ENCODE peak calls at places on chromosome 21, in five cellular contexts. M, I, R, D and O are unnamed samples.

GRCh38 chr21:38958940-38959685 is 153.4 kb downstream of the ETS2 start:
- DNase-seq in M (peak), I (no peak), R (no peak), D (peak), O (peak)

GRCh38 chr21:43361493-43362296 is 65.2 kb downstream of the SIK1 start:
- DNase-seq in M (no peak), I (no peak), R (peak), D (no peak), O (no peak)

GRCh38 chr21:18840239-18840638 is 436.7 kb upstream of the TMPRSS15 start:
- DNase-seq in M (no peak), I (peak), R (no peak), D (peak), O (no peak)

GRCh38 chr21:15001773-15002647 is 62.8 kb downstream of the NRIP1 start:
- DNase-seq in M (no peak), I (no peak), R (peak), D (no peak), O (no peak)

GRCh38 chr21:46504681-46505080 is 46.0 kb downstream of the DIP2A start:
- DNase-seq in M (no peak), I (no peak), R (no peak), D (no peak), O (no peak)

GRCh38 chr21:39094847-39095525 is 88.3 kb downstream of the PSMG1 start:
- DNase-seq in M (peak), I (no peak), R (no peak), D (peak), O (peak)

GRCh38 chr21:25062061-25062460 is 545.2 kb downstream of the MRPL39 start:
- DNase-seq in M (no peak), I (no peak), R (no peak), D (no peak), O (no peak)

GRCh38 chr21:39033878-39034589 is 149.2 kb downstream of the PSMG1 start:
- DNase-seq in M (peak), I (no peak), R (no peak), D (no peak), O (no peak)

GRCh38 chr21:21230672-21231071 is 232.5 kb downstream of the NCAM2 start:
- DNase-seq in M (no peak), I (no peak), R (no peak), D (peak), O (no peak)

GRCh38 chr21:34363733-34364132 is at the start of gene KCNE2:
- DNase-seq in M (no peak), I (peak), R (no peak), D (no peak), O (no peak)

GRCh38 chr21:16534408-16535099 is 804.8 kb downstream of the USP25 start:
- DNase-seq in M (no peak), I (no peak), R (no peak), D (no peak), O (peak)

GRCh38 chr21:31442339-31442738 is 98.3 kb upstream of the TIAM1 start:
- DNase-seq in M (no peak), I (no peak), R (no peak), D (no peak), O (no peak)

GRCh38 chr21:34613679-34614442 is 1.1 kb downstream of the RCAN1 start:
- DNase-seq in M (no peak), I (no peak), R (no peak), D (peak), O (no peak)

GRCh38 chr21:46438241-46438640 is 20.4 kb upstream of the DIP2A start:
- DNase-seq in M (no peak), I (no peak), R (no peak), D (no peak), O (no peak)

GRCh38 chr21:19607983-19608668 is 1204.5 kb upstream of the TMPRSS15 start:
- DNase-seq in M (no peak), I (no peak), R (no peak), D (peak), O (no peak)

GRCh38 chr21:16908087-16908486 is 604.8 kb upstream of the CXADR start:
- DNase-seq in M (no peak), I (no peak), R (no peak), D (no peak), O (no peak)

GRCh38 chr21:42764883-42765282 is 111.5 kb downstream of the PDE9A start:
- DNase-seq in M (no peak), I (no peak), R (no peak), D (no peak), O (no peak)

GRCh38 chr21:29360799-29361765 is 62.4 kb downstream of the BACH1 start:
- DNase-seq in M (no peak), I (no peak), R (no peak), D (no peak), O (no peak)

GRCh38 chr21:42466700-42467612 is 29.1 kb downstream of the RSPH1 start:
- DNase-seq in M (peak), I (no peak), R (no peak), D (peak), O (peak)

GRCh38 chr21:42235593-42235992 is 16.7 kb downstream of the ABCG1 start:
- DNase-seq in M (no peak), I (no peak), R (no peak), D (peak), O (no peak)

GRCh38 chr21:42997053-42997452 is 22.7 kb downstream of the PKNOX1 start:
- DNase-seq in M (no peak), I (no peak), R (no peak), D (no peak), O (no peak)

GRCh38 chr21:28754127-28754611 is 238.5 kb downstream of the LTN1 start:
- DNase-seq in M (no peak), I (no peak), R (no peak), D (no peak), O (no peak)

GRCh38 chr21:42883921-42884320 is 4.6 kb upstream of the WDR4 start:
- DNase-seq in M (no peak), I (no peak), R (no peak), D (no peak), O (no peak)

GRCh38 chr21:35743571-35743970 is 316.8 kb downstream of the SETD4 start:
- DNase-seq in M (no peak), I (no peak), R (no peak), D (no peak), O (no peak)

GRCh38 chr21:43312751-43313169 is 114.2 kb downstream of the SIK1 start:
- DNase-seq in M (peak), I (no peak), R (peak), D (no peak), O (no peak)

GRCh38 chr21:41926068-41926806 is 27.6 kb downstream of the C2CD2 start:
- DNase-seq in M (peak), I (no peak), R (peak), D (no peak), O (no peak)

GRCh38 chr21:31470896-31471694 is 127.0 kb upstream of the TIAM1 start:
- DNase-seq in M (no peak), I (no peak), R (no peak), D (no peak), O (no peak)

GRCh38 chr21:41562101-41563000 is 54.4 kb upstream of the TMPRSS2 start:
- DNase-seq in M (no peak), I (no peak), R (no peak), D (no peak), O (no peak)

GRCh38 chr21:34999397-34999941 is 49.6 kb downstream of the RUNX1 start:
- DNase-seq in M (no peak), I (no peak), R (no peak), D (no peak), O (no peak)

GRCh38 chr21:46295177-46295711 is 9.1 kb downstream of the YBEY start:
- DNase-seq in M (peak), I (peak), R (no peak), D (peak), O (no peak)

GRCh38 chr21:45072166-45072962 is 2.0 kb upstream of the ADARB1 start:
- DNase-seq in M (no peak), I (no peak), R (no peak), D (no peak), O (no peak)

GRCh38 chr21:45069711-45070110 is 4.7 kb upstream of the ADARB1 start:
- DNase-seq in M (no peak), I (no peak), R (no peak), D (no peak), O (no peak)

GRCh38 chr21:45070970-45071369 is 3.4 kb upstream of the ADARB1 start:
- DNase-seq in M (no peak), I (no peak), R (no peak), D (no peak), O (no peak)

GRCh38 chr21:45072963-45073300 is 1.4 kb upstream of the ADARB1 start:
- DNase-seq in M (no peak), I (no peak), R (no peak), D (no peak), O (no peak)

DNA sequence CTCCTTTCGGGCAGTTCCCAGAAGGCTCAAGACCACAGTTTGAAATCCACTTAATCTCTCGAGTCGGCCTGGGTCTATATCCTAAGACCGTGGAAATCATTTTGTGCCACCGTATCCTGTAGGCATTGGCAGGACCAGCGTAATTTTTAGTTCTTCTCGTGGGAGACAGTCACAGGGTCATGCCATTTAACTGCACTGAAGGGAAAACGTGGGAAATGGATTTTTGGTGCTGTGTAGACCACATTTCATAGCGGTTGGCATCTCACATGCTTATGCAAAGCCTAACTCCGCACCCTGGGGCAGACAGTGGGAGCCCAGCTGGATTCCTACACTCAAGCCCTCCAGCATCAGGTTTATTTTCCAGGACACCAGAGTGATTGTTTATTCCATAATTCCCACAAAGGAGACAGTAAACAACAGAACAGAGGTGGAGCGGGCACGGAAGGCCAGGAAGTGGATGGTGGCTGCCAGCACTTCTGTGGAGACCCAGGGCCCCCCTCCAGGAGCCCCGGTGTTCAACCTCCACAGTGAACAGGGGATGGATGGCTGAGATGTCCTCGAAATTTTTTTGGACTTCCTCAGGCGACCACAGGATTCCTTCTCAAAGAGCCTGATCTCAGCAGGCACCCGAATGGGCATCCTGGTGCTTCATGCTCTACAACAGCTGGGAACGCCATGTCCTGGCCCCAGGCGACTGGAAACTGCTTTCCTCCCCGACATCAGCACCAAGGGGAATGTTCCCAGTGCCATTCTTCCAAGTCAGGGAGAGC is 2.8 kb upstream of the ADARB1 start:
- DNase-seq in M (no peak), I (no peak), R (no peak), D (no peak), O (no peak)
- TF ChIP-seq HDAC2 in M (no peak), I (no peak), R (no peak), D (no peak), O (no peak)

GRCh38 chr21:33075128-33075527 is 5.2 kb downstream of the OLIG1 start:
- DNase-seq in M (no peak), I (no peak), R (no peak), D (no peak), O (no peak)
- TF ChIP-seq HDAC2 in M (no peak), I (no peak), R (no peak), D (no peak), O (no peak)

GRCh38 chr21:36852864-36853263 is 113.6 kb downstream of the HLCS start:
- DNase-seq in M (no peak), I (no peak), R (no peak), D (no peak), O (no peak)

GRCh38 chr21:36852293-36852692 is 114.2 kb downstream of the HLCS start:
- DNase-seq in M (no peak), I (no peak), R (no peak), D (no peak), O (no peak)

GRCh38 chr21:36851121-36851520 is 115.3 kb downstream of the HLCS start:
- DNase-seq in M (no peak), I (no peak), R (no peak), D (no peak), O (no peak)

GRCh38 chr21:36856643-36857042 is 109.8 kb downstream of the HLCS start:
- DNase-seq in M (no peak), I (no peak), R (no peak), D (no peak), O (no peak)

DNA sequence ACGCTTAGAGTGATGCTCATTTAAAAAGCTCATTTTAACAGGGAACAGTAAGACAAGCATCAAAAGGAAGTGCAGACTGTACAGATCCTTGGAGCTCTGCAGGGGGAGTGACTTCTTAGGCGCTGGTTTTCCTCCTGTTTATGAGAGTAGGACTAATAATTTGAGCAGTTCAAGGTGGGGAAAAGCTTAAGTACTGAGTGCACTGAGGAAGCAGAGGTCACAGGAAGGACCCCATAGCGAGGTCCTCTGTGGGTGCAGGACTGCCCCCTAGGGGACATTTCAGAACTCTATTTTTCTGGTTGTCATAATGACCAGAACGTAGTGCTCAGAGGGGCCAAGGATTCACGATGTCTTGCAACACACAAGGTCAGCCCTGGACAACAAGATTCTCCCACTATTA is 112.1 kb downstream of the HLCS start:
- DNase-seq in M (peak), I (peak), R (no peak), D (peak), O (peak)
- TF ChIP-seq HDAC2 in M (no peak), I (no peak), R (no peak), D (no peak), O (no peak)

GRCh38 chr21:26920055-26920454 is 46.8 kb downstream of the ADAMTS5 start:
- DNase-seq in M (no peak), I (no peak), R (no peak), D (no peak), O (no peak)
- TF ChIP-seq HDAC2 in M (no peak), I (no peak), R (no peak), D (no peak), O (no peak)